ENCODE peak calls at places on chromosomes 5 and 9, in ten cellular contexts. H, T, A, U, V, D, R, Q, B and C are unnamed samples.

GRCh38 chr9:116101516-116101915 is 52.1 kb upstream of the PAPPA start:
- DNase-seq in U (no peak), T (no peak), H (no peak), D (peak), B (no peak), R (no peak), Q (no peak), V (no peak), A (no peak), C (no peak)

GRCh38 chr5:8057764-8058163 is 188.8 kb downstream of the MTRR start:
- DNase-seq in A (no peak), T (no peak), R (no peak), B (no peak), D (peak), V (no peak), H (no peak), U (no peak), Q (no peak), C (no peak)

GRCh38 chr5:20683241-20683940 is 695.4 kb upstream of the CDH18 start:
- DNase-seq in V (no peak), R (no peak), H (no peak), A (no peak), T (no peak), Q (no peak), U (no peak), B (no peak), D (no peak), C (no peak)

GRCh38 chr9:34963577-34963976 is 5.5 kb downstream of the PHF24 start:
- DNase-seq in V (no peak), Q (no peak), H (no peak), U (no peak), T (no peak), D (no peak), A (no peak), R (no peak), B (no peak), C (no peak)

GRCh38 chr5:88873447-88873846 is 9.5 kb downstream of the MEF2C start:
- DNase-seq in D (no peak), Q (no peak), U (no peak), V (no peak), A (no peak), H (no peak), R (no peak), B (no peak), T (no peak), C (no peak)

GRCh38 chr5:170643591-170643990 is 139.8 kb downstream of the KCNIP1 start:
- DNase-seq in B (no peak), H (no peak), T (no peak), U (no peak), D (no peak), A (no peak), R (no peak), Q (no peak), V (no peak), C (no peak)

GRCh38 chr5:34858798-34859197 is 19.8 kb downstream of the TTC23L start:
- DNase-seq in T (no peak), B (no peak), U (no peak), A (no peak), R (no peak), D (peak), V (no peak), H (no peak), Q (no peak), C (no peak)

GRCh38 chr9:129414377-129415021 is 206.4 kb downstream of the C9orf50 start:
- DNase-seq in A (peak), U (no peak), V (peak), H (peak), B (no peak), R (peak), T (no peak), Q (peak), D (peak), C (no peak)

GRCh38 chr9:124696101-124696500 is 75.0 kb downstream of the NR6A1 start:
- DNase-seq in H (no peak), Q (no peak), U (no peak), D (peak), R (no peak), V (no peak), A (no peak), T (no peak), B (no peak), C (no peak)

GRCh38 chr5:37580106-37580505 is 201.0 kb downstream of the WDR70 start:
- DNase-seq in A (no peak), R (no peak), T (no peak), B (no peak), V (no peak), H (no peak), U (no peak), D (no peak), Q (no peak), C (no peak)

GRCh38 chr9:131635285-131635684 is 90.0 kb downstream of the PRRT1B start:
- DNase-seq in Q (peak), B (peak), A (peak), T (peak), D (peak), U (peak), V (peak), H (peak), R (no peak), C (peak)

GRCh38 chr9:77985996-77986395 is 45.6 kb downstream of the GNAQ start:
- DNase-seq in D (no peak), V (peak), U (no peak), R (no peak), B (no peak), T (no peak), H (no peak), A (no peak), Q (no peak), C (no peak)

GRCh38 chr5:173474881-173475287 is 141.6 kb downstream of the BOD1 start:
- DNase-seq in V (no peak), R (no peak), T (no peak), A (no peak), H (no peak), D (peak), U (no peak), Q (no peak), B (no peak), C (no peak)

GRCh38 chr5:53819482-53819881 is 259.0 kb downstream of the NDUFS4 start:
- DNase-seq in Q (no peak), D (no peak), T (no peak), U (no peak), R (no peak), H (no peak), A (no peak), V (no peak), B (no peak), C (no peak)

GRCh38 chr9:37926737-37927590 is 23.0 kb upstream of the SLC25A51 start:
- DNase-seq in Q (no peak), A (no peak), T (no peak), V (no peak), B (no peak), H (no peak), U (no peak), R (peak), D (no peak), C (no peak)

GRCh38 chr5:129836321-129836720 is 67.9 kb upstream of the CHSY3 start:
- DNase-seq in T (no peak), V (no peak), B (no peak), Q (no peak), R (no peak), U (no peak), D (no peak), A (no peak), H (no peak), C (no peak)

GRCh38 chr5:73448451-73449136 is at the start of gene FOXD1:
- DNase-seq in H (no peak), B (peak), U (peak), V (peak), Q (peak), R (peak), D (peak), A (peak), T (peak), C (peak)

GRCh38 chr9:123420560-123421210 is 64.7 kb downstream of the CRB2 start:
- DNase-seq in H (no peak), V (no peak), B (no peak), Q (no peak), R (no peak), U (no peak), D (no peak), A (no peak), T (no peak), C (no peak)

GRCh38 chr9:22919423-22919822 is 472.8 kb downstream of the DMRTA1 start:
- DNase-seq in B (no peak), T (no peak), D (no peak), R (no peak), U (no peak), H (no peak), A (no peak), Q (no peak), V (no peak), C (no peak)

GRCh38 chr9:78146241-78146640 is 89.6 kb upstream of the CEP78 start:
- DNase-seq in U (no peak), A (no peak), V (no peak), R (no peak), D (no peak), Q (no peak), H (no peak), B (no peak), T (no peak), C (no peak)

GRCh38 chr9:80650964-80651555 is 1038.3 kb downstream of the TLE1 start:
- DNase-seq in V (no peak), U (no peak), B (no peak), Q (no peak), A (no peak), T (no peak), R (no peak), H (no peak), D (peak), C (no peak)

GRCh38 chr5:170297589-170298462 is at the start of gene LCP2:
- DNase-seq in D (no peak), U (no peak), A (no peak), T (no peak), V (no peak), B (no peak), H (peak), R (peak), Q (no peak), C (no peak)

GRCh38 chr9:899440-900184 is 58.1 kb downstream of the DMRT1 start:
- DNase-seq in A (no peak), V (no peak), B (no peak), D (no peak), Q (no peak), U (no peak), R (peak), H (no peak), T (no peak), C (no peak)

GRCh38 chr5:127697894-127698600 is 5.1 kb upstream of the CCDC192 start:
- DNase-seq in Q (no peak), V (peak), U (no peak), R (no peak), B (peak), A (no peak), H (no peak), T (peak), D (peak), C (no peak)

GRCh38 chr5:109105631-109106267 is 304.0 kb downstream of the PJA2 start:
- DNase-seq in U (no peak), V (no peak), R (no peak), A (no peak), Q (no peak), B (no peak), H (no peak), T (no peak), D (peak), C (no peak)

GRCh38 chr5:157744055-157745011 is 821 bp downstream of the LSM11 start:
- DNase-seq in D (no peak), T (no peak), B (no peak), A (no peak), V (no peak), U (no peak), Q (peak), H (peak), R (peak), C (no peak)

GRCh38 chr5:37900692-37901091 is 60.9 kb upstream of the GDNF start:
- DNase-seq in T (no peak), A (no peak), D (peak), R (peak), V (peak), Q (peak), U (peak), B (peak), H (no peak), C (no peak)

GRCh38 chr9:13213337-13213736 is 66.2 kb downstream of the MPDZ start:
- DNase-seq in R (no peak), D (peak), H (no peak), Q (no peak), B (no peak), V (no peak), U (no peak), T (no peak), A (no peak), C (no peak)
- TF ChIP-seq CTCF in R (peak), D (peak), H (no peak), Q (peak), B (no peak), V (no peak), U (no peak), T (no peak), A (peak), C (no peak)

DNA sequence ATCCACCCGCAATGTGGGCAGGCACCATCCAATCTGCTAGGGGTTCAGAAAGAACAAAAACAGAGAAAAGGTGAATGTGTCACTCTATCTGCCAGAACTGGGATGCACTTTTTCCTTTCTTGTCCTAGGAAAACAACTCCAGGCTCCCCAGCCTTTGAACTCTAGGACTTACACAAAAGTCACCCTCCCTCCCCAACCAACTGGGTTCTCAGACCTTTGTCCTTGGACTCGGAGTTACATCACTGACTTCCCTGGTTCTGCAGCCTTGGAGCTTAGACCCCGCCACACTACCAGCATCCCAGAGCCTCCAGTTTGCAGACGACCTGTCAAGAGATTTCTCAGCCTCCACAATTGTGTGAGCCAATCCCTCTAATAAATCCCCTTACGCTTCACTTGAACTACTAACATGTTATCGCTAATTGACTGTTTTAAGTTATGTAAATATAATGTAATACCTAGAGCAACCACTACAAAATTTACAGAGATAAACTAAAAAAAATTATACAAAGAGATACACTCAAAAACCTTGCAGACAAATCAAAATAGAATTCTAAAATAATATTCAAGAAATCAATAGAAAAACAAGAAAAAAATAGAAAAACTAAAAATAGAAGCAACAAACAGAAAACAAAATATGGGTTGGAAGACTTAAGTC is 5.3 kb upstream of the UBLCP1 start:
- DNase-seq in A (no peak), Q (no peak), H (no peak), T (no peak), R (no peak), V (peak), U (no peak), D (no peak), B (no peak), C (no peak)
- TF ChIP-seq CTCF in A (no peak), Q (no peak), H (no peak), T (no peak), R (no peak), V (no peak), U (no peak), D (no peak), B (no peak), C (peak)

GRCh38 chr5:167573274-167574127 is 717.9 kb upstream of the WWC1 start:
- DNase-seq in V (no peak), T (no peak), D (peak), H (no peak), B (no peak), A (no peak), R (no peak), Q (no peak), U (no peak), C (no peak)
- TF ChIP-seq CTCF in V (no peak), T (no peak), D (peak), H (no peak), B (no peak), A (no peak), R (no peak), Q (no peak), U (no peak), C (no peak)

GRCh38 chr9:90458485-90458884 is 184.1 kb downstream of the DIRAS2 start:
- DNase-seq in A (peak), Q (no peak), B (peak), V (peak), T (peak), R (no peak), H (no peak), U (no peak), D (no peak), C (no peak)
- TF ChIP-seq CTCF in A (peak), Q (no peak), B (peak), V (peak), T (peak), R (no peak), H (no peak), U (no peak), D (no peak), C (no peak)

DNA sequence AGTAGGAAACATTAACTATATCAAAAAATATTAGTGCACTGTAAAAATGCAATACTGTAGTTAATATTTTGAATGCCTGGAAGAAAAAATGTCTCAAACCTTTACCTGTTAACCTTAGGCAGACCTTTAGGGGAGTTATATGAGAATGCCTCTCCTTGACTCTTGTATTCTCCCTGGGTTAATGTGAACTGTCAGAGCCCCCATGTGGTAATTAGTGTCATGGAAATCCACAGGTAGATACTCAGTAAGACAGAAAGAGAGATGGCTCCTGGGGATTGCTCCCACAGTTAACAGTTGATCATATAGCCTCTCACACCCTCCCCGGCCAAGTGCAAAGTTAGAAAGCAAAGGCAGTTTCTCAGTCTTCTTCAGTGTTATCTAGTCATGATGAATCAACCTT is 742.8 kb downstream of the NR2F1-AS1 start:
- DNase-seq in Q (no peak), R (no peak), H (no peak), A (no peak), B (peak), T (no peak), U (no peak), D (peak), V (peak), C (no peak)
- TF ChIP-seq CTCF in Q (peak), R (peak), H (no peak), A (peak), B (peak), T (no peak), U (no peak), D (peak), V (peak), C (no peak)

DNA sequence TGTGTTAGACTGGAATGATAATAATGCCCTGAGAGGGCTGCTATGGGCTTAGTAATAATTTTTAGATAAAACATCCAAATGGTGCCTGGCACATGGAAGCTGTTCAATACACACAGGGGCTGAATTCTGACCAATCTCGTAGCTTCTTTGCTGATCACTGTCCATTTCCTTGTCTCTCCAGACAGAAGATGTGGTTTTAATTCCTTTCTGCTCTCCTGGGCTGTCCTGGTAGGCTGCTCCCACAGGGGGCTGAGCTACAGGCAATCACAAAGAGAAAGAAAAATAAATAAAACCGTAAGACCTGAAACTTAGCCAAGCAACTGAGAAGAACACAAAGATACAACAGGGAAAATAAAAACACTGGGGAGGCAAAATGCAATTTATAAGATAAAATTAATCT is 136.5 kb downstream of the CDK5RAP2 start:
- DNase-seq in A (no peak), Q (no peak), U (no peak), D (peak), B (no peak), R (no peak), T (no peak), H (no peak), V (no peak), C (no peak)
- TF ChIP-seq CTCF in A (no peak), Q (no peak), U (no peak), D (no peak), B (no peak), R (no peak), T (no peak), H (no peak), V (no peak), C (no peak)